ENCODE peak calls at places on chromosomes 6 and 20, in eight cellular contexts. Q is H9, O is IMR-90, P is HFFc6, V is PC-9, J is lower leg skin, T is cardiac muscle cell, S is lower lobe of right lung. B is an unnamed sample.

GRCh38 chr6:35370799-35371493 is 28.6 kb downstream of the PPARD start:
- DNase-seq in Q (no peak), V (no peak), O (peak), P (peak), J (no peak), S (peak), T (no peak), B (no peak)

GRCh38 chr6:56875961-56876360 is 78.9 kb upstream of the BEND6 start:
- DNase-seq in O (peak), V (no peak), S (no peak), J (no peak), T (no peak), Q (no peak), P (no peak), B (no peak)

GRCh38 chr20:45341579-45341938 is 6.7 kb downstream of the SDC4 start:
- DNase-seq in Q (no peak), O (no peak), J (no peak), S (no peak), P (no peak), V (no peak), T (peak), B (peak)

GRCh38 chr6:168828800-168829199 is 387.8 kb downstream of the SMOC2 start:
- DNase-seq in S (no peak), T (no peak), P (no peak), Q (no peak), J (no peak), O (no peak), V (peak), B (no peak)

GRCh38 chr6:43231053-43231452 is 1.8 kb upstream of the DNPH1 start:
- DNase-seq in V (no peak), Q (no peak), P (no peak), J (no peak), O (no peak), T (no peak), S (no peak), B (no peak)

GRCh38 chr6:163904161-163904560 is 489.6 kb downstream of the QKI start:
- DNase-seq in T (no peak), J (no peak), P (no peak), Q (no peak), O (peak), V (no peak), S (no peak), B (no peak)

GRCh38 chr20:1396702-1397101 is 3.8 kb upstream of the FKBP1A start:
- DNase-seq in O (no peak), J (no peak), S (no peak), V (no peak), P (no peak), T (no peak), Q (no peak), B (no peak)

GRCh38 chr6:44342052-44342451 is 398 bp upstream of the SPATS1 start:
- DNase-seq in P (no peak), V (no peak), Q (no peak), J (no peak), O (no peak), T (no peak), S (no peak), B (no peak)

GRCh38 chr6:82270791-82271392 is 23.3 kb upstream of the IBTK start:
- DNase-seq in O (peak), Q (no peak), S (no peak), P (peak), T (peak), V (peak), J (no peak), B (no peak)

GRCh38 chr6:30983439-30983838 is at the start of gene MUC21:
- DNase-seq in O (no peak), P (no peak), S (no peak), V (no peak), Q (no peak), J (no peak), T (no peak), B (no peak)

GRCh38 chr6:113695506-113695905 is 161.6 kb upstream of the MARCKS start:
- DNase-seq in O (peak), T (no peak), J (no peak), S (no peak), V (no peak), P (peak), Q (no peak), B (no peak)

GRCh38 chr6:150881911-150882481 is 16.5 kb downstream of the MTHFD1L start:
- DNase-seq in Q (no peak), P (peak), T (peak), S (no peak), O (peak), V (peak), J (peak), B (no peak)

GRCh38 chr6:322205-322930 is 30.1 kb downstream of the DUSP22 start:
- DNase-seq in T (no peak), Q (no peak), S (no peak), J (no peak), P (no peak), V (no peak), O (no peak), B (no peak)

GRCh38 chr20:24437322-24438090 is 31.9 kb upstream of the SYNDIG1 start:
- DNase-seq in S (no peak), O (no peak), J (no peak), V (no peak), T (no peak), Q (no peak), P (no peak), B (no peak)

GRCh38 chr20:46631874-46632446 is 19.3 kb downstream of the SLC13A3 start:
- DNase-seq in P (no peak), V (no peak), J (peak), T (no peak), Q (no peak), S (no peak), O (no peak), B (no peak)

GRCh38 chr6:98842489-98843180 is 8.3 kb downstream of the POU3F2 start:
- DNase-seq in J (no peak), S (no peak), O (no peak), P (no peak), V (no peak), T (peak), Q (peak), B (peak)

GRCh38 chr6:33407132-33407718 is 3.6 kb upstream of the PHF1 start:
- DNase-seq in V (no peak), O (peak), S (no peak), P (peak), Q (no peak), J (no peak), T (no peak), B (no peak)

GRCh38 chr6:112086744-112087135 is 542 bp downstream of the TUBE1 start:
- DNase-seq in S (no peak), V (peak), P (peak), J (no peak), Q (no peak), O (peak), T (peak), B (no peak)

GRCh38 chr6:3540253-3540820 is 83.5 kb upstream of the SLC22A23 start:
- DNase-seq in S (no peak), T (no peak), V (no peak), Q (no peak), J (no peak), O (no peak), P (no peak), B (no peak)

GRCh38 chr6:139829557-139829956 is 455.1 kb upstream of the CITED2 start:
- DNase-seq in J (no peak), Q (no peak), O (no peak), T (peak), V (no peak), P (no peak), S (no peak), B (no peak)

GRCh38 chr20:33651562-33652048 is 10.5 kb upstream of the C20orf144 start:
- DNase-seq in Q (no peak), S (no peak), P (no peak), V (no peak), O (no peak), J (no peak), T (no peak), B (no peak)

GRCh38 chr6:107988570-107988969 is 30.6 kb upstream of the SEC63 start:
- DNase-seq in Q (no peak), S (no peak), J (no peak), T (no peak), V (no peak), O (no peak), P (no peak), B (no peak)

GRCh38 chr6:73774311-73774766 is 78.3 kb downstream of the CD109 start:
- DNase-seq in J (no peak), V (peak), Q (no peak), T (peak), P (peak), S (no peak), O (peak), B (no peak)

GRCh38 chr20:49511788-49512525 is 29.5 kb upstream of the KCNB1 start:
- DNase-seq in J (no peak), Q (no peak), P (no peak), T (no peak), O (no peak), V (peak), S (no peak), B (no peak)

GRCh38 chr20:18527836-18528235 is 20.1 kb downstream of the SEC23B start:
- DNase-seq in S (no peak), Q (no peak), V (no peak), O (peak), P (peak), T (no peak), J (no peak), B (no peak)

GRCh38 chr6:76026101-76026500 is 46.4 kb downstream of the IMPG1 start:
- DNase-seq in S (no peak), P (no peak), J (no peak), O (no peak), Q (no peak), T (no peak), V (no peak), B (peak)

GRCh38 chr6:134145786-134146185 is 93.4 kb upstream of the SLC2A12 start:
- DNase-seq in S (no peak), V (no peak), T (no peak), J (no peak), O (peak), P (peak), Q (no peak), B (no peak)

GRCh38 chr20:45283529-45284065 is 23.0 kb upstream of the RBPJL start:
- DNase-seq in P (no peak), Q (no peak), V (peak), O (no peak), J (no peak), S (no peak), T (no peak), B (no peak)

GRCh38 chr20:17969276-17969883 is 562 bp downstream of the MGME1 start:
- DNase-seq in P (no peak), S (peak), O (no peak), V (peak), Q (no peak), J (no peak), T (peak), B (no peak)

GRCh38 chr6:158751842-158752424 is 67.2 kb downstream of the EZR start:
- DNase-seq in Q (no peak), J (no peak), O (no peak), S (no peak), V (no peak), P (no peak), T (peak), B (no peak)

GRCh38 chr6:106908386-106908840 is 66.1 kb downstream of the CD24 start:
- DNase-seq in T (no peak), V (peak), S (no peak), P (no peak), O (no peak), J (no peak), Q (no peak), B (no peak)

GRCh38 chr20:64177420-64177783 is 13.2 kb downstream of the MYT1 start:
- DNase-seq in O (no peak), S (peak), V (no peak), P (no peak), J (no peak), Q (no peak), T (no peak), B (no peak)

GRCh38 chr6:76465410-76465809 is 392.9 kb upstream of the IMPG1 start:
- DNase-seq in P (no peak), O (no peak), J (no peak), V (no peak), Q (no peak), S (no peak), T (no peak), B (no peak)

GRCh38 chr6:111642463-111643158 is 36.9 kb upstream of the TRAF3IP2 start:
- DNase-seq in T (peak), P (peak), J (peak), O (peak), S (peak), Q (peak), V (peak), B (peak)

GRCh38 chr20:22652685-22653568 is 68.6 kb upstream of the FOXA2 start:
- DNase-seq in Q (peak), P (no peak), V (no peak), S (no peak), T (no peak), J (no peak), O (no peak), B (peak)

GRCh38 chr20:49916146-49917002 is 1.0 kb upstream of the SPATA2 start:
- DNase-seq in V (peak), J (no peak), S (no peak), Q (no peak), P (peak), T (no peak), O (peak), B (no peak)

GRCh38 chr6:38943964-38944363 is 104.6 kb upstream of the GLP1R start:
- DNase-seq in J (no peak), S (no peak), P (no peak), V (no peak), T (no peak), Q (peak), O (no peak), B (no peak)
- TF ChIP-seq CTCF in J (no peak), S (no peak), P (no peak), V (no peak), T (no peak), Q (peak), O (no peak), B (peak)

GRCh38 chr6:88167625-88167937 is 1.4 kb upstream of the CNR1 start:
- DNase-seq in P (no peak), Q (peak), O (no peak), J (no peak), V (no peak), T (no peak), S (no peak), B (no peak)

GRCh38 chr6:88166901-88167624 is 916 bp upstream of the CNR1 start:
- DNase-seq in S (peak), Q (peak), J (no peak), O (no peak), P (no peak), V (no peak), T (peak), B (peak)

GRCh38 chr6:88166493-88166900 is 350 bp upstream of the CNR1 start:
- DNase-seq in T (peak), V (no peak), S (peak), O (no peak), Q (no peak), J (no peak), P (no peak), B (peak)

GRCh38 chr6:88165877-88166492 is at the start of gene CNR1:
- DNase-seq in P (no peak), J (peak), T (peak), S (peak), Q (peak), O (no peak), V (no peak), B (peak)

DNA sequence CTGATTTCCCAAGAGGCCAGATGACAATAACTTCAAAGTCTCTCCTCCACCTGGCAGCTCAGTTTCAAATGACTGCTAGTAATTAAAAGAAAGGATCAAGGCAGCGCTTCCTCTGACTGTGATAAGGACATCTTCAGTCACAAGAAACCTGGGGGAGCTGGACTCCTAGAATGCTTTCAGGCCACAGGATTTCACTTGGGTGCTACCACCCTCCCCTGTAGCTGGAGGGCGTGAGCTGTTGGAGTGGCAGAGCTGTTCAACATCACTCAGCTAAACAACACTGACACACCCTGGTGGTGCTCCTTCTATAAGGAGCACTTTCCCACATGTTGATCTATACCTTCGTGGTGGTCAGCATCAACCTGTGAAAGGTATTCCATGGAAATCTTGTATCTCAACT is 2.2 kb upstream of the CNR1 start:
- DNase-seq in V (no peak), Q (no peak), J (no peak), P (no peak), T (no peak), S (no peak), O (no peak), B (no peak)
- TF ChIP-seq CTCF in V (no peak), Q (no peak), J (no peak), P (no peak), T (no peak), S (no peak), O (no peak), B (no peak)

GRCh38 chr6:83804886-83805285 is 48.3 kb upstream of the RIPPLY2 start:
- DNase-seq in O (no peak), S (no peak), Q (no peak), J (no peak), P (no peak), T (no peak), V (no peak), B (no peak)
- TF ChIP-seq CTCF in O (no peak), S (no peak), Q (peak), J (no peak), P (no peak), T (no peak), V (peak), B (no peak)

GRCh38 chr6:157376706-157377230 is 4.2 kb upstream of the ZDHHC14 start:
- DNase-seq in P (peak), S (no peak), O (peak), J (no peak), T (no peak), V (no peak), Q (no peak), B (no peak)
- TF ChIP-seq CTCF in P (no peak), S (no peak), O (no peak), J (no peak), T (no peak), V (no peak), Q (no peak), B (no peak)

DNA sequence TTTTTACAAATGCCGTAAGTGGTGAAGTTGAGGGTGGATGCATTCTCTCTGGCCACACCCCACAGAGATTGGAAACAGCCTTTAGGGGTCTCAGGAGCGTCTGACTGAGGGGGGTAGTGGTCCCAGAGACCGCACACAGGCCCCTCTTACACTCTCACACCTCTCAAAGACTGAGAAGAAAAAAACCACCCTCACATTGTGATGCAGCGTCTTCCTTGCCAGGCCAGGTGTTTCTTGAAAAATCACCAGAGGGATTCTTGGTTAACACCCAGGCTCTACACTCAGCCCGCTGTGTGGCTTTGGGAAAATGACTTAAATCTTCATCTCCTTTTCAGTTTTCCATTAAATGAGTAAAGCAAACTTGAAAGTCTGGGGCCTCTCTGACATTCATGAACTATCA is 115.8 kb upstream of the SPTLC3 start:
- DNase-seq in V (no peak), P (no peak), T (no peak), Q (no peak), J (no peak), O (no peak), S (no peak), B (no peak)
- TF ChIP-seq CTCF in V (no peak), P (no peak), T (no peak), Q (no peak), J (no peak), O (no peak), S (no peak), B (no peak)

GRCh38 chr6:127115032-127115661 is 3.3 kb upstream of the RSPO3 start:
- DNase-seq in P (no peak), S (no peak), T (no peak), O (no peak), Q (no peak), V (peak), J (no peak), B (no peak)

GRCh38 chr6:127107916-127108315 is 10.6 kb upstream of the RSPO3 start:
- DNase-seq in S (no peak), J (no peak), Q (no peak), V (peak), P (no peak), T (no peak), O (no peak), B (no peak)

GRCh38 chr6:127110712-127111111 is 7.8 kb upstream of the RSPO3 start:
- DNase-seq in O (no peak), S (no peak), P (no peak), T (no peak), Q (no peak), V (peak), J (no peak), B (no peak)

GRCh38 chr6:127114214-127114613 is 4.3 kb upstream of the RSPO3 start:
- DNase-seq in O (no peak), J (no peak), P (no peak), T (no peak), S (no peak), Q (no peak), V (peak), B (no peak)

GRCh38 chr6:127111526-127111925 is 6.9 kb upstream of the RSPO3 start:
- DNase-seq in P (no peak), Q (no peak), S (no peak), T (no peak), J (no peak), V (peak), O (no peak), B (no peak)
- TF ChIP-seq CTCF in P (no peak), Q (no peak), S (no peak), T (no peak), J (no peak), V (no peak), O (no peak), B (no peak)

DNA sequence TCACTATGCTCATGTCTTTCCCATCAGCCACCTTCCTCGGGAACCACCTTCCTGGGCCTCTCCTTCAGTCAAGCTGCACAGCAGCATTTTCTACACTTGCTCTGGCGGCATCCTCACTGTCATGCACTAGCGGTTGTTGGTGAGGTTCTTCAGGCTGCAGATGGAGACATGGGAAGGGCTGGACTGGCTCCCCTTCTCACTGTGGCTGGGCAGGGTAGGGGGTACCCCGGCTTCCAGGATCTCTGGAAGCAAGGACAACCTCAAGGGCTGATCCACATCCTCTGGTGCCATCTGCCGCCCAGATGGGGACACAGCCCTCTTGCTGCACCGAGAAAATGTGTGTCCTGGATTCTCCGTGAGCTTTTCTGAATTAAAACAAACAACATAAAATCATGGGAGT is 180.1 kb upstream of the RNF24 start:
- DNase-seq in J (no peak), P (no peak), O (peak), S (no peak), Q (peak), V (no peak), T (peak), B (peak)
- TF ChIP-seq CTCF in J (no peak), P (peak), O (peak), S (peak), Q (peak), V (no peak), T (peak), B (peak)

GRCh38 chr20:10316582-10316981 is 98.0 kb downstream of the SNAP25 start:
- DNase-seq in Q (no peak), S (no peak), T (no peak), P (no peak), J (no peak), V (no peak), O (no peak), B (no peak)
- TF ChIP-seq CTCF in Q (no peak), S (peak), T (no peak), P (peak), J (no peak), V (peak), O (no peak), B (no peak)

B was measured in nephron progenitor cell.